ENCODE peak calls at places on chromosomes 6 and 20, in five cellular contexts. H, Y, Z, I and L are unnamed samples.

GRCh38 chr6:11258260-11259237 is 26.1 kb upstream of the NEDD9 start:
- DNase-seq in H (peak; percentile 48), Y (no peak), Z (no peak), I (no peak), L (peak; percentile 38)

GRCh38 chr6:10410214-10410873 is 4.5 kb downstream of the TFAP2A start:
- DNase-seq in H (no peak), Y (no peak), Z (no peak), I (no peak), L (no peak)

GRCh38 chr6:5302220-5302946 is 41.1 kb downstream of the FARS2 start:
- DNase-seq in H (no peak), Y (no peak), Z (no peak), I (no peak), L (no peak)

GRCh38 chr6:150767161-150767560 is 98.3 kb upstream of the MTHFD1L start:
- DNase-seq in H (no peak), Y (no peak), Z (no peak), I (no peak), L (no peak)

GRCh38 chr6:82144852-82145332 is 102.7 kb downstream of the IBTK start:
- DNase-seq in H (peak; percentile 78), Y (peak; percentile 93), Z (peak; percentile 75), I (no peak), L (peak; percentile 21)

GRCh38 chr6:28585335-28585734 is 59.7 kb downstream of the GPX5 start:
- DNase-seq in H (peak; percentile 59), Y (peak; percentile 61), Z (no peak), I (no peak), L (no peak)

GRCh38 chr20:39025883-39026282 is 63.7 kb downstream of the DHX35 start:
- DNase-seq in H (no peak), Y (no peak), Z (no peak), I (no peak), L (no peak)

GRCh38 chr20:53463101-53463972 is 130.3 kb downstream of the ZNF217 start:
- DNase-seq in H (no peak), Y (no peak), Z (no peak), I (no peak), L (no peak)

GRCh38 chr6:3962897-3963296 is 113.7 kb downstream of the FAM50B start:
- DNase-seq in H (no peak), Y (no peak), Z (no peak), I (no peak), L (no peak)

GRCh38 chr20:17624070-17624469 is 54.2 kb downstream of the DSTN start:
- DNase-seq in H (no peak), Y (no peak), Z (no peak), I (no peak), L (no peak)

GRCh38 chr20:37534401-37535157 is 6.9 kb upstream of the BLCAP start:
- DNase-seq in H (peak; percentile 87), Y (peak; percentile 87), Z (peak; percentile 69), I (peak; percentile 78), L (peak; percentile 44)

GRCh38 chr20:32018269-32019155 is 8.3 kb downstream of the CCM2L start:
- DNase-seq in H (peak; percentile 90), Y (no peak), Z (peak; percentile 81), I (peak; percentile 85), L (peak; percentile 71)

GRCh38 chr6:35251949-35252348 is 7.6 kb upstream of the ZNF76 start:
- DNase-seq in H (no peak), Y (no peak), Z (no peak), I (no peak), L (no peak)

GRCh38 chr6:56222509-56222908 is 24.9 kb downstream of the COL21A1 start:
- DNase-seq in H (no peak), Y (peak; percentile 52), Z (no peak), I (no peak), L (no peak)

GRCh38 chr6:139996253-139996834 is 621.9 kb upstream of the CITED2 start:
- DNase-seq in H (peak; percentile 34), Y (peak; percentile 38), Z (peak; percentile 27), I (no peak), L (no peak)

GRCh38 chr20:20677186-20677585 is 35.3 kb downstream of the RALGAPA2 start:
- DNase-seq in H (no peak), Y (no peak), Z (no peak), I (no peak), L (no peak)

GRCh38 chr6:7309050-7309449 is 3.9 kb downstream of the SSR1 start:
- DNase-seq in H (no peak), Y (no peak), Z (no peak), I (no peak), L (no peak)

GRCh38 chr6:109242923-109243322 is 139.3 kb downstream of the CD164 start:
- DNase-seq in H (no peak), Y (no peak), Z (no peak), I (no peak), L (no peak)

GRCh38 chr6:130995783-130996447 is 67.1 kb downstream of the EPB41L2 start:
- DNase-seq in H (no peak), Y (no peak), Z (no peak), I (no peak), L (no peak)

GRCh38 chr20:13638496-13639477 is at the start of gene TASP1:
- DNase-seq in H (peak; percentile 99), Y (peak; percentile 94), Z (peak; percentile 99), I (peak; percentile 98), L (peak; percentile 98)

GRCh38 chr6:46756469-46757205 is 9.9 kb downstream of the ANKRD66 start:
- DNase-seq in H (no peak), Y (no peak), Z (no peak), I (no peak), L (no peak)

GRCh38 chr6:3650959-3651697 is 100.4 kb downstream of the PXDC1 start:
- DNase-seq in H (peak; percentile 47), Y (no peak), Z (no peak), I (no peak), L (no peak)

GRCh38 chr6:56510984-56511531 is 131.6 kb downstream of the DST start:
- DNase-seq in H (peak; percentile 54), Y (peak; percentile 67), Z (peak; percentile 62), I (peak; percentile 69), L (peak; percentile 26)

GRCh38 chr6:56692586-56693245 is 50.0 kb upstream of the DST start:
- DNase-seq in H (no peak), Y (peak; percentile 89), Z (no peak), I (no peak), L (no peak)

GRCh38 chr6:53546256-53546655 is 1.4 kb upstream of the GCLC start:
- DNase-seq in H (no peak), Y (no peak), Z (no peak), I (no peak), L (no peak)

GRCh38 chr6:9896806-9897205 is 518.1 kb downstream of the TFAP2A start:
- DNase-seq in H (no peak), Y (no peak), Z (no peak), I (no peak), L (no peak)

GRCh38 chr6:157246048-157246630 is 77.2 kb downstream of the TMEM242 start:
- DNase-seq in H (no peak), Y (no peak), Z (no peak), I (no peak), L (no peak)

GRCh38 chr20:64106981-64107735 is at the start of gene NPBWR2:
- DNase-seq in H (no peak), Y (no peak), Z (peak; percentile 9), I (no peak), L (peak; percentile 7)

GRCh38 chr20:57996936-57997629 is 231.4 kb downstream of the ANKRD60 start:
- DNase-seq in H (no peak), Y (no peak), Z (no peak), I (no peak), L (no peak)

GRCh38 chr20:32449890-32450401 is 91.8 kb downstream of the ASXL1 start:
- DNase-seq in H (no peak), Y (no peak), Z (peak; percentile 16), I (no peak), L (no peak)

GRCh38 chr6:118748311-118749062 is 97.1 kb upstream of the CEP85L start:
- DNase-seq in H (no peak), Y (peak; percentile 58), Z (peak; percentile 44), I (no peak), L (no peak)

GRCh38 chr6:140077712-140078551 is 703.5 kb upstream of the CITED2 start:
- DNase-seq in H (no peak), Y (peak; percentile 46), Z (no peak), I (no peak), L (no peak)

GRCh38 chr20:3251806-3252205 is 12.8 kb upstream of the SLC4A11 start:
- DNase-seq in H (no peak), Y (peak; percentile 45), Z (no peak), I (no peak), L (no peak)

GRCh38 chr6:158703121-158703839 is 53.4 kb downstream of the SYTL3 start:
- DNase-seq in H (no peak), Y (no peak), Z (peak; percentile 21), I (no peak), L (no peak)

GRCh38 chr20:11979306-11980128 is 61.8 kb downstream of the BTBD3 start:
- DNase-seq in H (no peak), Y (no peak), Z (no peak), I (no peak), L (no peak)

GRCh38 chr6:36204068-36204753 is 7.7 kb downstream of the BRPF3 start:
- DNase-seq in H (no peak), Y (no peak), Z (no peak), I (no peak), L (no peak)

GRCh38 chr20:9515761-9516657 is 1.6 kb downstream of the LAMP5 start:
- DNase-seq in H (no peak), Y (no peak), Z (no peak), I (no peak), L (no peak)
- H3K4me3 ChIP-seq in H (no peak overlapping the region), Y (peak overlapping the region; percentile 1), Z (no peak overlapping the region), I (no peak overlapping the region), L (no peak overlapping the region)

GRCh38 chr6:102798631-102799030 is 1405.1 kb downstream of the GRIK2 start:
- DNase-seq in H (peak; percentile 33), Y (no peak), Z (no peak), I (no peak), L (no peak)
- H3K4me3 ChIP-seq in H (no peak overlapping the region), Y (no peak overlapping the region), Z (no peak overlapping the region), I (no peak overlapping the region), L (no peak overlapping the region)

DNA sequence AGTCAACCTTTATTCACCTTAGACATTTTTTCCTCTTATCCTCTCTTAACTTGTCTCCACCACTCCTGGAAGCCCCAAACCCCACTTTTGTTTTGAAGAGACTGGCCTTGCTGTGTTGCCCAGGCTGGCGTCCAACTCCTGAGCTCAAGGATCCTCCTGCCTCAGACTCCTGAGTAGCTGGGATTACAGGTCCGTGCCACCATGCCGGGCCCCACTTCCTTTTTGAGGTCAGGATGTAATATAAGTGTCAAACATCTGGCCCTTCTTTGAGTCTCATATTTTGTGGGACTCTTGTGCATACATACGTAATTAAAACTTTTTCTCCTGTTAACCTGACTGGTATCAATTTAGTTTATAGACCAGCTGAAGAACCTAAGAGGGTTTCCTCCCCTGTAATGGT is 1.4 kb upstream of the CDK19 start:
- DNase-seq in H (no peak), Y (no peak), Z (no peak), I (no peak), L (peak; percentile 10)
- H3K4me3 ChIP-seq in H (no peak overlapping the region), Y (no peak overlapping the region), Z (no peak overlapping the region), I (no peak overlapping the region), L (no peak overlapping the region)

DNA sequence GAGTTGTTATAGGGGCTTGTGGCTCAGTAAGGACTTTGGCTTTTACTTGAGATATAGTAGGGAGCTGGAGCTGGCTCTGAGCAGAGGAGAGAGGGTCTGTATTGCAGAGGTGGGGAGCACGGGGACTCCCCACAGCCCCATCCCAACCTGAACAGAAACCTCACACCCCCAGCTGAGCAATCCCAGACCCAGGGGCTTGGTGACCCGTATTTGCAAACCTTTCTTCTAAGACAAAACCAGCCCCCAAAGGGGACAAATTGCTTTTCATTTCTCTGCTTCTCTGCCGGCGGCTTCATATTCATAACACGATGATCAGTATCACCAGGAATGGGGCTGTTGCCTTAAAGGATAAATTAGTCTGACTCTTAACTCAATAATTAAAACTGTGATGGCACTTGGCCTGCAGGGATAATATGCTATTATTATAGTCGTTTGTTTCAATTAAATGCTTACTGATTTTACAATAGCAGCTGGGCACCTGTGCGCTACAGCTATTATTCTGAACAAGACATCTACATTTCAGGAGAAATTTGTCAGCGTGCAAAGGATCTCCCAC is 118.0 kb downstream of the TOX2 start:
- DNase-seq in H (no peak), Y (no peak), Z (no peak), I (no peak), L (no peak)
- H3K4me3 ChIP-seq in H (no peak overlapping the region), Y (no peak overlapping the region), Z (no peak overlapping the region), I (no peak overlapping the region), L (no peak overlapping the region)